ENCODE peak calls at places on chromosome 6, in five cellular contexts. One of them, this sample, is unnamed.

GRCh38 chr6:148291876-148292275 is 50.8 kb upstream of the SASH1 start:
- DNase-seq in heart left ventricle: no peak
- DNase-seq in ascending aorta: no peak
- DNase-seq in transverse colon: no peak
- DNase-seq in uterus: no peak
- DNase-seq in this sample: no peak

GRCh38 chr6:139373154-139373927 is 1.1 kb downstream of the CITED2 start:
- DNase-seq in ascending aorta: peak; percentile 79
- DNase-seq in uterus: peak; percentile 45
- DNase-seq in heart left ventricle: peak; percentile 73
- DNase-seq in transverse colon: peak; percentile 74
- DNase-seq in this sample: no peak

GRCh38 chr6:135182120-135182992 is 1.2 kb downstream of the MYB start:
- DNase-seq in ascending aorta: no peak
- DNase-seq in uterus: no peak
- DNase-seq in transverse colon: peak; percentile 47
- DNase-seq in heart left ventricle: no peak
- DNase-seq in this sample: no peak

GRCh38 chr6:130959938-130960337 is 103.1 kb downstream of the EPB41L2 start:
- DNase-seq in uterus: no peak
- DNase-seq in transverse colon: no peak
- DNase-seq in ascending aorta: no peak
- DNase-seq in heart left ventricle: no peak
- DNase-seq in this sample: no peak

GRCh38 chr6:157393667-157394329 is 12.8 kb downstream of the ZDHHC14 start:
- DNase-seq in transverse colon: no peak
- DNase-seq in ascending aorta: no peak
- DNase-seq in heart left ventricle: no peak
- DNase-seq in uterus: no peak
- DNase-seq in this sample: no peak

GRCh38 chr6:81773887-81774286 is 21.4 kb upstream of the TENT5A start:
- DNase-seq in ascending aorta: no peak
- DNase-seq in transverse colon: no peak
- DNase-seq in uterus: no peak
- DNase-seq in heart left ventricle: no peak
- DNase-seq in this sample: no peak

GRCh38 chr6:93677297-93677965 is 258.1 kb upstream of the EPHA7 start:
- DNase-seq in transverse colon: no peak
- DNase-seq in ascending aorta: no peak
- DNase-seq in heart left ventricle: no peak
- DNase-seq in uterus: no peak
- DNase-seq in this sample: no peak

GRCh38 chr6:26155066-26155925 is 68.1 kb downstream of the HFE start:
- DNase-seq in transverse colon: peak; percentile 52
- DNase-seq in uterus: peak; percentile 59
- DNase-seq in heart left ventricle: peak; percentile 51
- DNase-seq in ascending aorta: no peak
- DNase-seq in this sample: no peak

GRCh38 chr6:96742702-96743101 is 94.6 kb downstream of the GPR63 start:
- DNase-seq in ascending aorta: no peak
- DNase-seq in uterus: no peak
- DNase-seq in transverse colon: no peak
- DNase-seq in heart left ventricle: no peak
- DNase-seq in this sample: no peak

GRCh38 chr6:168369776-168370175 is 50.2 kb upstream of the DACT2 start:
- DNase-seq in transverse colon: no peak
- DNase-seq in ascending aorta: no peak
- DNase-seq in heart left ventricle: no peak
- DNase-seq in uterus: no peak
- DNase-seq in this sample: no peak

GRCh38 chr6:170031096-170031471 is 259.8 kb downstream of the DLL1 start:
- DNase-seq in uterus: no peak
- DNase-seq in heart left ventricle: no peak
- DNase-seq in transverse colon: peak; percentile 38
- DNase-seq in ascending aorta: no peak
- DNase-seq in this sample: no peak

GRCh38 chr6:157791461-157791860 is 31.6 kb upstream of the SNX9 start:
- DNase-seq in uterus: no peak
- DNase-seq in heart left ventricle: no peak
- DNase-seq in transverse colon: no peak
- DNase-seq in ascending aorta: no peak
- DNase-seq in this sample: no peak

GRCh38 chr6:156280131-156280530 is 497.0 kb upstream of the ARID1B start:
- DNase-seq in ascending aorta: no peak
- DNase-seq in transverse colon: no peak
- DNase-seq in uterus: no peak
- DNase-seq in heart left ventricle: no peak
- DNase-seq in this sample: no peak

GRCh38 chr6:327538-328183 is 35.4 kb downstream of the DUSP22 start:
- DNase-seq in transverse colon: no peak
- DNase-seq in ascending aorta: no peak
- DNase-seq in heart left ventricle: no peak
- DNase-seq in uterus: no peak
- DNase-seq in this sample: no peak

GRCh38 chr6:130240232-130240631 is 17.5 kb upstream of the SAMD3 start:
- DNase-seq in ascending aorta: no peak
- DNase-seq in uterus: no peak
- DNase-seq in transverse colon: no peak
- DNase-seq in heart left ventricle: no peak
- DNase-seq in this sample: peak; percentile 23

GRCh38 chr6:135094403-135094821 is 39.8 kb upstream of the HBS1L start:
- DNase-seq in heart left ventricle: no peak
- DNase-seq in uterus: no peak
- DNase-seq in ascending aorta: no peak
- DNase-seq in transverse colon: no peak
- DNase-seq in this sample: no peak

GRCh38 chr6:134372603-134373281 is 54.8 kb upstream of the SGK1 start:
- DNase-seq in ascending aorta: peak; percentile 78
- DNase-seq in uterus: no peak
- DNase-seq in transverse colon: peak; percentile 58
- DNase-seq in heart left ventricle: peak; percentile 39
- DNase-seq in this sample: no peak

GRCh38 chr6:136646377-136646776 is 96.2 kb upstream of the MAP7 start:
- DNase-seq in heart left ventricle: no peak
- DNase-seq in transverse colon: no peak
- DNase-seq in uterus: no peak
- DNase-seq in ascending aorta: no peak
- DNase-seq in this sample: no peak

GRCh38 chr6:164078551-164079274 is 664.2 kb downstream of the QKI start:
- DNase-seq in uterus: no peak
- DNase-seq in ascending aorta: no peak
- DNase-seq in transverse colon: no peak
- DNase-seq in heart left ventricle: no peak
- DNase-seq in this sample: no peak

GRCh38 chr6:11448038-11448437 is 89.5 kb upstream of the TMEM170B start:
- DNase-seq in uterus: no peak
- DNase-seq in ascending aorta: no peak
- DNase-seq in transverse colon: no peak
- DNase-seq in heart left ventricle: no peak
- DNase-seq in this sample: no peak

GRCh38 chr6:11445146-11445545 is 92.4 kb upstream of the TMEM170B start:
- DNase-seq in heart left ventricle: no peak
- DNase-seq in uterus: no peak
- DNase-seq in ascending aorta: no peak
- DNase-seq in transverse colon: no peak
- DNase-seq in this sample: no peak

GRCh38 chr6:11447265-11447664 is 90.3 kb upstream of the TMEM170B start:
- DNase-seq in uterus: no peak
- DNase-seq in ascending aorta: no peak
- DNase-seq in transverse colon: no peak
- DNase-seq in heart left ventricle: no peak
- DNase-seq in this sample: no peak

DNA sequence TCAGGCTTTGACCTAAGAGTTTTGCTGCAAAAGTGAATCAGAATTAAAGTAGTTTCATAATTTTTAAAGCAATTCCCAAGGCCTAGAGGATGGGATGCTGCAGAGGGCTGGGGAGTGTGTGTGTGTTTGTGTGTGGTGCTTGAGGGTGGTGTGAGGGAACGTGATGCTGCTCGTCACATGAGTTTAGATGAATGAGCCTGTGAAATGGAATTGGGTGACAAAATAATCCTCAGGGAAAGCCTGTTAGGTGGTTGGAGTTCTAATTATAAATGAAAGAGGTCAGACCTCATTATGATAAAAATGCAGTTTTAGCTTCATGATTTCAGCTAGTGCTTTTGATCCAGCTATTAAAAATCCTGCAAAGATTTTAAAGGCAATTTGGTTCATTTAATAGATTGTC is 87.5 kb upstream of the TMEM170B start:
- DNase-seq in transverse colon: no peak
- DNase-seq in heart left ventricle: no peak
- DNase-seq in uterus: no peak
- DNase-seq in ascending aorta: no peak
- DNase-seq in this sample: no peak
- H3K27me3 ChIP-seq in transverse colon: no peaks in the 10 kb centered on the region
- H3K27me3 ChIP-seq in heart left ventricle: no peaks in the 10 kb centered on the region
- H3K27me3 ChIP-seq in uterus: no peaks in the 10 kb centered on the region
- H3K27me3 ChIP-seq in ascending aorta: no peaks in the 10 kb centered on the region
- H3K27me3 ChIP-seq in this sample: no peaks in the 10 kb centered on the region

GRCh38 chr6:103554911-103555310 is 1304.8 kb downstream of the HACE1 start:
- DNase-seq in heart left ventricle: no peak
- DNase-seq in ascending aorta: no peak
- DNase-seq in uterus: no peak
- DNase-seq in transverse colon: no peak
- DNase-seq in this sample: no peak
- H3K4me3 ChIP-seq in heart left ventricle: no peak overlapping the region
- H3K4me3 ChIP-seq in ascending aorta: no peak overlapping the region
- H3K4me3 ChIP-seq in uterus: no peak overlapping the region
- H3K4me3 ChIP-seq in transverse colon: no peak overlapping the region
- H3K4me3 ChIP-seq in this sample: no peak overlapping the region

GRCh38 chr6:41635365-41635764 is 2.9 kb upstream of the MDFI start:
- DNase-seq in transverse colon: no peak
- DNase-seq in heart left ventricle: peak; percentile 4
- DNase-seq in ascending aorta: no peak
- DNase-seq in uterus: no peak
- DNase-seq in this sample: no peak

GRCh38 chr6:41638801-41639555 is 710 bp downstream of the MDFI start:
- DNase-seq in uterus: no peak
- DNase-seq in ascending aorta: no peak
- DNase-seq in heart left ventricle: peak; percentile 25
- DNase-seq in transverse colon: no peak
- DNase-seq in this sample: no peak

GRCh38 chr6:41638002-41638800 is at the start of gene MDFI:
- DNase-seq in uterus: no peak
- DNase-seq in ascending aorta: no peak
- DNase-seq in heart left ventricle: peak; percentile 23
- DNase-seq in transverse colon: no peak
- DNase-seq in this sample: no peak

GRCh38 chr6:41636803-41637178 is 1.5 kb upstream of the MDFI start:
- DNase-seq in heart left ventricle: peak; percentile 31
- DNase-seq in ascending aorta: no peak
- DNase-seq in uterus: no peak
- DNase-seq in transverse colon: peak; percentile 76
- DNase-seq in this sample: no peak

DNA sequence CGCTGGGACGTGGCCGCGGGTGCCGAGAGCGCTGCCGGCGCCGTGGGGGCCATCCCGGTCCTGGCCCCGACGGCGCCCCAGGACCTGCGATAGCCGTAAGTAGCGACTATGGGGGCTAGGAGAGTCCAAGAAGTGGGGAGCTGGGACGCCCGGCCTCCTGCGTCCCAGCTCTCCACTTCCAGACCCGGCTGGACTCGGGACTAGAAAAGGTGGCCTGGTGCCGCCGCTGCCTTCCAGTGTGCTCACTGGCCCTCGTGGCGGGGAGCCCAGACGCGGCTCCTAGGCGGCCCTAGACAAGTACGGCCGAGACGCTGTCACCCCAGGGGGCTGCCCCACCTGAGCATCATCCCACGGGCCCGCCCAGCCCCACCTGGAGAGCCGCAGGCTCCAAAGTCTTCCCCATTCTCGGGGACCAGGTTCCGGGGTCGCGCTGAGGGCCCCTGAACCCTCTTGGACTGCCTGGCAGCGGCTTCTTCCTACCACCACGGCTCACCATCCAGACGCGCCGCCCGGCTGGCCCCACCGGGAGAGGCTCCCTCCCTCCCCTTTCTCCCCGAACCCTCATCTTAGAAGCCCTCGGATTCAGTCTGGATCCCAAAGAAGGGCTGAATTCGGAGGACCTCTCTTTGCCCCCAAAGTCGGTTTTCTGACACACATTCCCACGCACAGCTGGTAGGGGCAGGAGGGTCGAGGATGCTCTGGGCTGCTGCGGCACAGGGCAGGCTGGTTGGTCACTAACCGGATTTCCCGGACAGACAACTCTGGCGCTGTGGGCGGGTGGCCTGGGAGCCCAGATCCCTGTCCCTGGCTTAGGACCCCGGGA is 878 bp upstream of the MDFI start:
- DNase-seq in ascending aorta: no peak
- DNase-seq in uterus: no peak
- DNase-seq in transverse colon: no peak
- DNase-seq in heart left ventricle: peak; percentile 22
- DNase-seq in this sample: no peak
- H3K27me3 ChIP-seq in ascending aorta: peaks cover 19% of the 10 kb centered on the region
- H3K27me3 ChIP-seq in uterus: no peaks in the 10 kb centered on the region
- H3K27me3 ChIP-seq in transverse colon: peaks cover 57% of the 10 kb centered on the region
- H3K27me3 ChIP-seq in heart left ventricle: peaks cover 12% of the 10 kb centered on the region
- H3K27me3 ChIP-seq in this sample: peaks cover 80% of the 10 kb centered on the region

GRCh38 chr6:166957087-166957804 is 896 bp upstream of the RNASET2 start:
- DNase-seq in heart left ventricle: peak; percentile 73
- DNase-seq in transverse colon: peak; percentile 79
- DNase-seq in ascending aorta: peak; percentile 75
- DNase-seq in uterus: peak; percentile 39
- DNase-seq in this sample: no peak

GRCh38 chr6:166960609-166960978 is 4.2 kb upstream of the RNASET2 start:
- DNase-seq in ascending aorta: no peak
- DNase-seq in heart left ventricle: no peak
- DNase-seq in uterus: no peak
- DNase-seq in transverse colon: no peak
- DNase-seq in this sample: no peak

GRCh38 chr6:166958926-166959861 is 2.8 kb upstream of the RNASET2 start:
- DNase-seq in ascending aorta: no peak
- DNase-seq in transverse colon: peak; percentile 54
- DNase-seq in uterus: no peak
- DNase-seq in heart left ventricle: no peak
- DNase-seq in this sample: no peak

GRCh38 chr6:166957805-166958076 is 1.4 kb upstream of the RNASET2 start:
- DNase-seq in uterus: no peak
- DNase-seq in transverse colon: no peak
- DNase-seq in ascending aorta: no peak
- DNase-seq in heart left ventricle: no peak
- DNase-seq in this sample: no peak

DNA sequence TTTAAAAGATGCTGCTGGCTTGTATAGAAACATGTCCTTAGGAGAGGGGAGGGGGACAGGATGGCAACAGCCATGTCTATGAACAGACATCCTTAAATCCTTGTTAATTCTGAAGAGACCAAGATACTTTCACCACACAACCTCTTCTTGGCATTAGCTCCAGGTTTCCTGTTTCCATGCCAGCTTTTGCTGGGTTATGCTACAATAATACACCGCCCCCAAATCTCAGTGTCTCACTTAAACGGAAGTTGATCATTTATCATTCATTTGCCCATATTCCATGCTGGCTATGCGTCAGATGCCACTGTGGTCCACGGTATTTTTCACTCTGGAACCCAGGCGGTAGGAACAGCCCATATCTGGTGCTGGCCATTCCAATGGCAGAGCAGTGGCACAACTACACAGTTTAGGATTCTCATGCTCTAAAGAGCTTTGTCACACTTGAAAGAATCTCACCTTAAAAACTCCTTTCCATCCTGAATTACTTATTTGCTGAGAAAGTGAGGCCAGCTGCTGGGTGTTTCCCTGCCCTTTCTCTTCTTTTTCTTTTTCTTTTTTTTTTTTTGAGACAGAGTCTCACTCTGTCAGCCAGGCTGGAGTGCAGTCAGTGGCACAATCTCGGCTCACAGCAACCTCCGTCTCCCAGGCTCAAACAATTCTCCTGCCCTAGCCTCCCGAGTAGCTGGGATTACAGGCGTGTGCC is 3.7 kb upstream of the RNASET2 start:
- DNase-seq in heart left ventricle: no peak
- DNase-seq in uterus: no peak
- DNase-seq in ascending aorta: no peak
- DNase-seq in transverse colon: no peak
- DNase-seq in this sample: no peak
- H3K4me3 ChIP-seq in heart left ventricle: no peak overlapping the region
- H3K4me3 ChIP-seq in uterus: no peak overlapping the region
- H3K4me3 ChIP-seq in ascending aorta: no peak overlapping the region
- H3K4me3 ChIP-seq in transverse colon: no peak overlapping the region
- H3K4me3 ChIP-seq in this sample: no peak overlapping the region

This sample was measured in AG04450.